ENCODE peak calls at places on chromosome 4, in four cellular contexts. Z, T, A and H are unnamed samples.

GRCh38 chr4:26802790-26803189 is 57.9 kb upstream of the STIM2 start:
- DNase-seq in Z (no peak), T (no peak), A (no peak), H (no peak)

GRCh38 chr4:108224628-108225053 is 55.9 kb upstream of the LEF1 start:
- DNase-seq in Z (no peak), T (no peak), A (no peak), H (no peak)

GRCh38 chr4:2935762-2936743 is 27.2 kb downstream of the NOP14 start:
- DNase-seq in Z (no peak), T (no peak), A (no peak), H (peak)

GRCh38 chr4:184705692-184706091 is 28.2 kb downstream of the CENPU start:
- DNase-seq in Z (no peak), T (no peak), A (no peak), H (no peak)

GRCh38 chr4:56908206-56909082 is 744 bp downstream of the REST start:
- DNase-seq in Z (peak), T (peak), A (peak), H (no peak)

GRCh38 chr4:39802005-39802404 is 104.1 kb downstream of the UBE2K start:
- DNase-seq in Z (no peak), T (no peak), A (no peak), H (no peak)

GRCh38 chr4:158162637-158163036 is 10.2 kb downstream of the GASK1B start:
- DNase-seq in Z (no peak), T (no peak), A (no peak), H (no peak)

GRCh38 chr4:100949350-100949935 is 397.9 kb downstream of the PPP3CA start:
- DNase-seq in Z (no peak), T (no peak), A (no peak), H (no peak)

GRCh38 chr4:111685205-111685604 is 460.0 kb upstream of the FAM241A start:
- DNase-seq in Z (no peak), T (no peak), A (no peak), H (no peak)

GRCh38 chr4:108155373-108155772 is 13.4 kb downstream of the LEF1 start:
- DNase-seq in Z (no peak), T (no peak), A (no peak), H (no peak)